ENCODE peak calls at places on chromosomes 16 and 17, in four cellular contexts. Z is kidney, D is keratinocyte, F is PC-3. K is an unnamed sample.

GRCh38 chr17:27529230-27529796 is 73.1 kb downstream of the KSR1 start:
- DNase-seq in Z (no peak), F (no peak), D (no peak), K (no peak)

GRCh38 chr17:72095316-72095715 is 25.5 kb upstream of the SOX9 start:
- DNase-seq in Z (no peak), F (no peak), D (no peak), K (no peak)

GRCh38 chr17:2107506-2107905 is 52.6 kb downstream of the HIC1 start:
- DNase-seq in Z (no peak), F (no peak), D (no peak), K (no peak)

GRCh38 chr17:16444258-16444886 is 29.0 kb downstream of the TRPV2 start:
- DNase-seq in F (peak), Z (no peak), D (no peak), K (no peak)

GRCh38 chr17:30249460-30249859 is 14.0 kb upstream of the SLC6A4 start:
- DNase-seq in F (no peak), D (no peak), Z (no peak), K (no peak)

GRCh38 chr17:68834328-68834836 is 120.8 kb downstream of the ABCA8 start:
- DNase-seq in F (no peak), D (no peak), Z (no peak), K (peak)

GRCh38 chr17:53118948-53119347 is 703.8 kb upstream of the KIF2B start:
- DNase-seq in Z (no peak), D (no peak), F (no peak), K (no peak)

GRCh38 chr17:76252040-76252954 is 12.0 kb upstream of the RNF157 start:
- DNase-seq in D (no peak), Z (peak), F (peak), K (no peak)

GRCh38 chr17:19646788-19647696 is 1.5 kb upstream of the ALDH3A2 start:
- DNase-seq in F (peak), D (no peak), Z (no peak), K (no peak)

GRCh38 chr16:23508589-23509440 is 1.5 kb downstream of the GGA2 start:
- DNase-seq in F (peak), Z (no peak), D (no peak), K (no peak)

GRCh38 chr16:89100601-89101302 is 7.1 kb downstream of the ACSF3 start:
- DNase-seq in D (no peak), F (no peak), Z (peak), K (no peak)

GRCh38 chr16:74275031-74275636 is 21.5 kb upstream of the PSMD7 start:
- DNase-seq in Z (no peak), D (no peak), F (peak), K (no peak)

GRCh38 chr17:18932360-18933055 is 19.5 kb upstream of the SLC5A10 start:
- DNase-seq in F (no peak), Z (no peak), D (no peak), K (no peak)

GRCh38 chr17:55644346-55644745 is 78.3 kb downstream of the TMEM100 start:
- DNase-seq in Z (no peak), F (no peak), D (no peak), K (no peak)

GRCh38 chr16:86632206-86632605 is 53.9 kb downstream of the FOXL1 start:
- DNase-seq in D (no peak), F (peak), Z (no peak), K (no peak)

GRCh38 chr16:86800914-86801313 is 222.6 kb downstream of the FOXL1 start:
- DNase-seq in F (no peak), D (no peak), Z (no peak), K (no peak)

GRCh38 chr16:8572919-8573724 is 17.2 kb downstream of the TMEM114 start:
- DNase-seq in Z (no peak), F (peak), D (peak), K (peak)

GRCh38 chr16:50932348-50932916 is 190.5 kb downstream of the CYLD start:
- DNase-seq in Z (no peak), F (no peak), D (no peak), K (no peak)

GRCh38 chr17:64334851-64335250 is 55.8 kb downstream of the PECAM1 start:
- DNase-seq in D (no peak), Z (no peak), F (no peak), K (no peak)

DNA sequence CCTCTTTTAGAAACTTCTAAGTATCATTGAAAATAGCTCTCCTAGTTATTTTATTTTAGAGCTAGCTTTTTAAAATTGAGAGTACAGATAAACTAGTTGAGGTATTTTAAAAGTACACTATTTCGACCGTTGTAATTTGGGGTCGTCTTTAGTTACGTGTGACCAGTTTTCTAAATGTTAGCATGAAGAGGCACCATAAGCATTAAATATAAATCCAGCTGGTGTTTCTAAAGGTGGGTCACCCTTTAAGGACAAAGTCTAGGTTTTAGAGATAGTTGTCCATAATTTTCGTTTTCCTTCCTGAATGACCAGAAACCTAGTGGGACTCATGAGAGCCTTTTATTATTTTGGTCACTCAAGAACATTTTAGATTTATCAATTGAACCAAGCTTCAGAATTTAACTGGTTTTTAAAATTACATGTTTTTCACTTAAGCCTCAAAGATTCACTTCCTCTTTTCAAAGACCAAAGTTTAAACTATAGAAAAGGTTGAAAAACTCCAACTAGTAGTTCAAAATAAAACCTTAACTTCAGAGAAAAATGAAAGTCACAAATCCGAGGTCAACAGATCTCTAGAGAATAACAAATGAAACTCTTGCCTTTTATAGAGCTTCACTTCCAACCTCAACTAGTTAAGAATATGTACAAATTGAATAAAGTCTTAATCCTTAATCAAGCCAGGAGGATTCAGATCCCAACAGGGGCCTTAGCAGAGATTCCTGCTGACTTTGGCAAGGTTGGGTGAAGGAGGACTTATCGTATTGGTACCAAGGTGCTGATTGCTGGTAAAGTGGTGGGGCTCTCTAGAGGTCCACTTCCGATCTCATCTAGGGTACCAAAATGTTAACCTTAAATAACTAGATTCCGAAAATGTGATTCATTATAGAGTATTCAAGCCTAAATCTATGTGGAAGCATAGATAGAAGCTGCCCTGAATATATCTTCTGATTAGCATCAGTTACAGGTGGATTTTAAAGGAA is 32.5 kb downstream of the PHKB start:
- DNase-seq in D (no peak), Z (no peak), F (no peak), K (no peak)
- H3K9ac ChIP-seq in D (no peak), Z (no peak), F (no peak), K (no peak)

GRCh38 chr17:77325826-77326581 is 185.2 kb downstream of the SEC14L1 start:
- DNase-seq in F (no peak), Z (peak), D (no peak), K (no peak)

GRCh38 chr17:77327181-77327565 is 186.4 kb downstream of the SEC14L1 start:
- DNase-seq in D (no peak), Z (peak), F (no peak), K (no peak)

GRCh38 chr17:77326636-77327035 is 185.9 kb downstream of the SEC14L1 start:
- DNase-seq in F (no peak), Z (no peak), D (no peak), K (no peak)

GRCh38 chr17:77324227-77324626 is 183.5 kb downstream of the SEC14L1 start:
- DNase-seq in Z (peak), F (no peak), D (no peak), K (no peak)

GRCh38 chr17:77325537-77325825 is 184.7 kb downstream of the SEC14L1 start:
- DNase-seq in Z (no peak), D (no peak), F (no peak), K (no peak)
- H3K9ac ChIP-seq in Z (no peak), D (peak), F (peak), K (no peak)

DNA sequence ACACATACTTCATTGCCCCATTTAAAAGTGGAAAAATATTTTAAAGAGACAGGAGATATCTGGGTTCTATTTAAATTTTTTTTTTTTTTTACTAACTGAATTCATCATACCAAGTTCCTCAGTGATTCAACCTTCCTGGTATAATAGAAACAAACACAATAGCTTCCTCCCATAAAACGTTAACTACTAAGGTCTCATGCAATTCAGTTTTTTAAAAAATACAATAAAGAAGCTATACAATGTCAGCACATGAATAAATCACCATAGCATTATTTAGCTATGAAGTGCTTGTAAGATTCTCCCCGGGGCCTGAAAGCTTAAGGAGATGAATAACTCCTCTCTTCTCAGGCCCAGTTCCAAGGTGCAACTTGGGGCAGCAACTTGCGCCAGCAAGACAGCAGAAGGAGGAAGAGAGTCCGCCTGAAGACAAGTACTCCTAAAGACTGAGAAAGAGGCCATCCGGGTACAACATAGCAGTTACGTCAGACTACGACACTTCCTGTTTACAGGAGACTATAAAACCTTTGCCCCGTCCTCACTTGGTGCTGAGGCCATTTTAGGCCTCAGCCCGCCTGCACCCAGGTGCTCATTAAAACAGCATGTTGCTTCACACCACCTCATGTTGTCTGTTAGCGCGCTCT is 81.5 kb downstream of the MYO1D start:
- DNase-seq in D (no peak), F (no peak), Z (no peak), K (no peak)
- H3K9ac ChIP-seq in D (no peak), F (no peak), Z (no peak), K (no peak)

DNA sequence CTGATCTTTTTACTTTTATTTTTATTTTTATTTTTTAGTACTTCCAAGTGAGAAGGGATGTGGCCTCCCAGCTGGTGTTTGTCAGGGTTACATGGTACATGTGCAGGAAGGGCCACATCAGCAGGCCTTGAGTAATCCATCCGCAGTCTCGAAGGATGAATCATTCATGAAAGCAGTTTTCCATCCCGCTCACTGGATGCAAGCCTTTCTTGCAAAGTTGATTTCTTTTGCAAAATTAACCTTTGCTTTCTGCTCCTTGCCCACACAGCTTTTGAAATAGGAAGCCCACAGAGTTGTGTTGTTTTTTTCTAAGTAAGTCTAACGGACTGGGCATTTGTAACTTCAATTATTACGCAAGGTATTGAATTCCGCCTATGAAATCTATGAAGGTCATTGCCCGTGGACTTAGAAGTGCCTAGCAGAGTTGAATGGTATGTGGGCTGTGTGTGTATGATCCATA is 157.4 kb downstream of the PRKCA start:
- DNase-seq in Z (peak), D (no peak), F (peak), K (no peak)
- H3K9ac ChIP-seq in Z (no peak), D (no peak), F (peak), K (no peak)

GRCh38 chr17:50060951-50061712 is 5.2 kb downstream of the ITGA3 start:
- DNase-seq in F (peak), Z (peak), D (no peak), K (no peak)

GRCh38 chr17:50057521-50057991 is 1.6 kb downstream of the ITGA3 start:
- DNase-seq in Z (peak), D (no peak), F (no peak), K (no peak)

GRCh38 chr17:50059759-50060273 is 3.9 kb downstream of the ITGA3 start:
- DNase-seq in Z (peak), D (no peak), F (peak), K (no peak)

GRCh38 chr17:50058296-50058945 is 2.5 kb downstream of the ITGA3 start:
- DNase-seq in D (no peak), F (no peak), Z (peak), K (no peak)

GRCh38 chr17:50059256-50059655 is 3.3 kb downstream of the ITGA3 start:
- DNase-seq in D (no peak), F (peak), Z (no peak), K (no peak)
- H3K9ac ChIP-seq in D (peak), F (peak), Z (peak), K (no peak)

DNA sequence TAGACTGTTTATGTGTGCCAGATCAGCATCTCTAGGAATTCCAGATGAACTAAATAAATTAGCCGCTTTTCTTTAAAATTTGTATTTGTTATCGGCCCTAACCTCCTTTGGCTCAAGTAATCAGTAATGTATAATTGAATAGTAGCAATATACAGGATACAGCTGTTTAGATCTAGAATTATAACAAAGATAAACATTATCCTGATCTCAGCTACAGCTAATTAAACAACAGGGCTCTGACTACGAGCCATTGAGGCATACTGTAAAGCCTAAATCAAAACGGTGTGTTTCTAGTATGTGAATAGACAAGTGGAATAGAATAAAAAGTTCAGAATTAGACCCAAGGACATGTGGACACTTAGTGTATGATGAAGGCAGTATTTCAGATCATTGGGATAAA is 120.2 kb downstream of the CYB561 start:
- DNase-seq in Z (no peak), F (no peak), D (no peak), K (no peak)
- H3K9ac ChIP-seq in Z (no peak), F (no peak), D (no peak), K (no peak)

K was measured in SK-N-MC.